ENCODE peak calls at places on chromosome X, in five cellular contexts. One of them, this sample, is unnamed.

GRCh38 chrX:119790977-119791436 is 423 bp downstream of the RPL39 start:
- DNase-seq in aorta: no peak
- DNase-seq in body of pancreas: no peak
- DNase-seq in upper lobe of right lung: no peak
- DNase-seq in PC-9: no peak
- DNase-seq in this sample: no peak

GRCh38 chrX:7372843-7373525 is 225.0 kb upstream of the PUDP start:
- DNase-seq in body of pancreas: no peak
- DNase-seq in PC-9: no peak
- DNase-seq in aorta: no peak
- DNase-seq in upper lobe of right lung: no peak
- DNase-seq in this sample: peak; percentile 10

GRCh38 chrX:49039598-49040375 is 3.4 kb downstream of the TFE3 start:
- DNase-seq in PC-9: peak; percentile 75
- DNase-seq in aorta: peak; percentile 80
- DNase-seq in body of pancreas: peak; percentile 73
- DNase-seq in upper lobe of right lung: peak; percentile 81
- DNase-seq in this sample: peak; percentile 64

GRCh38 chrX:24025741-24026402 is 1.1 kb downstream of the KLHL15 start:
- DNase-seq in upper lobe of right lung: no peak
- DNase-seq in body of pancreas: peak; percentile 51
- DNase-seq in PC-9: no peak
- DNase-seq in aorta: no peak
- DNase-seq in this sample: no peak

GRCh38 chrX:18941896-18942295 is 42.0 kb downstream of the PHKA2 start:
- DNase-seq in upper lobe of right lung: no peak
- DNase-seq in aorta: no peak
- DNase-seq in body of pancreas: no peak
- DNase-seq in PC-9: no peak
- DNase-seq in this sample: no peak

GRCh38 chrX:50812995-50813842 is 775 bp downstream of the SHROOM4 start:
- DNase-seq in PC-9: no peak
- DNase-seq in aorta: peak; percentile 57
- DNase-seq in upper lobe of right lung: peak; percentile 69
- DNase-seq in body of pancreas: peak; percentile 35
- DNase-seq in this sample: no peak

GRCh38 chrX:19920945-19921344 is 33.5 kb upstream of the SH3KBP1 start:
- DNase-seq in upper lobe of right lung: no peak
- DNase-seq in body of pancreas: no peak
- DNase-seq in aorta: no peak
- DNase-seq in PC-9: no peak
- DNase-seq in this sample: no peak

GRCh38 chrX:87409113-87409841 is 108.3 kb upstream of the KLHL4 start:
- DNase-seq in body of pancreas: peak; percentile 94
- DNase-seq in PC-9: peak; percentile 71
- DNase-seq in upper lobe of right lung: peak; percentile 69
- DNase-seq in aorta: peak; percentile 83
- DNase-seq in this sample: no peak

GRCh38 chrX:10938371-10938982 is 172.7 kb upstream of the HCCS start:
- DNase-seq in PC-9: no peak
- DNase-seq in upper lobe of right lung: no peak
- DNase-seq in body of pancreas: no peak
- DNase-seq in aorta: no peak
- DNase-seq in this sample: no peak

GRCh38 chrX:86171366-86171765 is 23.1 kb downstream of the DACH2 start:
- DNase-seq in upper lobe of right lung: no peak
- DNase-seq in body of pancreas: peak; percentile 19
- DNase-seq in aorta: no peak
- DNase-seq in PC-9: no peak
- DNase-seq in this sample: no peak

GRCh38 chrX:110588164-110588563 is 207.5 kb downstream of the CHRDL1 start:
- DNase-seq in PC-9: no peak
- DNase-seq in aorta: no peak
- DNase-seq in upper lobe of right lung: no peak
- DNase-seq in body of pancreas: no peak
- DNase-seq in this sample: no peak

GRCh38 chrX:95058815-95059214 is 1384.8 kb downstream of the FAM133A start:
- DNase-seq in upper lobe of right lung: no peak
- DNase-seq in body of pancreas: no peak
- DNase-seq in aorta: no peak
- DNase-seq in PC-9: no peak
- DNase-seq in this sample: no peak

GRCh38 chrX:70969635-70970481 is 39.0 kb upstream of the SLC7A3 start:
- DNase-seq in PC-9: no peak
- DNase-seq in aorta: no peak
- DNase-seq in body of pancreas: no peak
- DNase-seq in upper lobe of right lung: no peak
- DNase-seq in this sample: no peak

GRCh38 chrX:135520022-135520552 is 373 bp upstream of the INTS6L start:
- DNase-seq in PC-9: no peak
- DNase-seq in aorta: no peak
- DNase-seq in upper lobe of right lung: no peak
- DNase-seq in body of pancreas: no peak
- DNase-seq in this sample: no peak

GRCh38 chrX:120753413-120754251 is 122.0 kb downstream of the CT47B1 start:
- DNase-seq in aorta: no peak
- DNase-seq in body of pancreas: no peak
- DNase-seq in PC-9: no peak
- DNase-seq in upper lobe of right lung: no peak
- DNase-seq in this sample: no peak

GRCh38 chrX:25021132-25021498 is 5.3 kb upstream of the ARX start:
- DNase-seq in aorta: no peak
- DNase-seq in PC-9: no peak
- DNase-seq in upper lobe of right lung: no peak
- DNase-seq in body of pancreas: no peak
- DNase-seq in this sample: no peak

DNA sequence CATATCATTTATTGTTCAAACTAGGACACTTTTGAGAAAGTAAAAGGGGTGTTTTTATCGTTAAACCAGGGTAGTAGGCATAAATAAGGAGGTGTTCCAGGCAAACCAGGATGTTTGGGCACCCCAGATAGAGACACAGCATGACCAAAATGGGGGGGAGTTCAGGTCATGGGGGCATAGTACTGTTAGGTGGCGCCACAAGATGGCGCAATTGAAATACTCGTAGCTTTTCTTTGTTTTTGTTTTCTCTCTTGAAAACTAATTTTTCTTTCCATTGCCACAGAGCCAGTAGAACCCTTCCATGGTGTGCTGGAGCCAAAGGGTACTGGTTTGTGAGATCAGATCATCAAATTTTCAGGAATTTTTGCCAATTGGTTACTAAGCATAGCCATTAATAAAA is 283.4 kb downstream of the BCOR start:
- DNase-seq in aorta: no peak
- DNase-seq in body of pancreas: no peak
- DNase-seq in upper lobe of right lung: no peak
- DNase-seq in PC-9: no peak
- DNase-seq in this sample: no peak
- H3K27ac ChIP-seq in aorta: no peak overlapping the region
- H3K27ac ChIP-seq in body of pancreas: peak overlapping the region; percentile 52
- H3K27ac ChIP-seq in upper lobe of right lung: no peak overlapping the region
- H3K27ac ChIP-seq in PC-9: no peak overlapping the region
- H3K27ac ChIP-seq in this sample: no peak overlapping the region

DNA sequence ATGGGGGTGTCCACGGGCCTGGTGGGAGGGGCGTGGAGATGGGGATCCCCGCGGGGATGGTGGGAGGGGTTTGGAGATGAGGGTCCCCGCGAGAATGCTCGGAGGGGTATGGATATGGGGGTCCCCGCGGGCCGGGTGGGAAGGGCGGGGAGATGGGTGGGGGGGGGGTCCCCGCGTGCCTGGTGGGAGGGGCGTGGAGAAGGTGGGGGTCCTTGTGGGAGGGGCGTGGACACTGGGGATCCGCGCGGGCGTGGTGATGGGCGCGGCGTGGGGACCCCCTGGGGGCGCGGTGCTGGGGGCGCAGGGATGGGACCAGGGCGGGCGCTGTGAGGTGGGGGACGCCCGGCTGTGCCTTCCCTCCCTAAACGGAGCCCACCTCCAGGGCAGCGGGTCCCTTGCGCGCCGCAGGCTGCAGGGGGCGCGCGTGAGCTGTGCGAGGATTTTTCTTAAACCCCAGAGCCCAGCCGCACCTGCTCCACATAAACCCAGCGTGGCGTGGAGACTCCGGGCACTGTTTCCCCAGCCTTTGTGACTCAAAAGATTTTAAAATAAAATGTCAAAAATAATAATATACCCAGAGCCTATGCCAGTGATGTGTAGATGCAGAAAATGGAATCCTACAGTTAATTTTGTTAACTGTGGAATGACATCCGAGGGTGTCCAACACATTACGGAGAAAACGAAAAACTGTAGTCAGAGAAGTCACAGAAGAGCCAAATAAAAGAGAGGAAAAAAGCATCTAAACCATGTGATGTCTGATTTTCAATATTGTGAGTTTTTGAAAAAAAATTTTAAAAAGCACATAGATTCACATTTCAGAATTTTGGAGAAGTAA is 1.5 kb upstream of the ASMTL start:
- DNase-seq in PC-9: peak; percentile 73
- DNase-seq in body of pancreas: peak; percentile 76
- DNase-seq in upper lobe of right lung: peak; percentile 94
- DNase-seq in aorta: peak; percentile 93
- DNase-seq in this sample: no peak
- H3K27ac ChIP-seq in PC-9: no peak overlapping the region
- H3K27ac ChIP-seq in body of pancreas: no peak overlapping the region
- H3K27ac ChIP-seq in upper lobe of right lung: no peak overlapping the region
- H3K27ac ChIP-seq in aorta: no peak overlapping the region
- H3K27ac ChIP-seq in this sample: no peak overlapping the region

DNA sequence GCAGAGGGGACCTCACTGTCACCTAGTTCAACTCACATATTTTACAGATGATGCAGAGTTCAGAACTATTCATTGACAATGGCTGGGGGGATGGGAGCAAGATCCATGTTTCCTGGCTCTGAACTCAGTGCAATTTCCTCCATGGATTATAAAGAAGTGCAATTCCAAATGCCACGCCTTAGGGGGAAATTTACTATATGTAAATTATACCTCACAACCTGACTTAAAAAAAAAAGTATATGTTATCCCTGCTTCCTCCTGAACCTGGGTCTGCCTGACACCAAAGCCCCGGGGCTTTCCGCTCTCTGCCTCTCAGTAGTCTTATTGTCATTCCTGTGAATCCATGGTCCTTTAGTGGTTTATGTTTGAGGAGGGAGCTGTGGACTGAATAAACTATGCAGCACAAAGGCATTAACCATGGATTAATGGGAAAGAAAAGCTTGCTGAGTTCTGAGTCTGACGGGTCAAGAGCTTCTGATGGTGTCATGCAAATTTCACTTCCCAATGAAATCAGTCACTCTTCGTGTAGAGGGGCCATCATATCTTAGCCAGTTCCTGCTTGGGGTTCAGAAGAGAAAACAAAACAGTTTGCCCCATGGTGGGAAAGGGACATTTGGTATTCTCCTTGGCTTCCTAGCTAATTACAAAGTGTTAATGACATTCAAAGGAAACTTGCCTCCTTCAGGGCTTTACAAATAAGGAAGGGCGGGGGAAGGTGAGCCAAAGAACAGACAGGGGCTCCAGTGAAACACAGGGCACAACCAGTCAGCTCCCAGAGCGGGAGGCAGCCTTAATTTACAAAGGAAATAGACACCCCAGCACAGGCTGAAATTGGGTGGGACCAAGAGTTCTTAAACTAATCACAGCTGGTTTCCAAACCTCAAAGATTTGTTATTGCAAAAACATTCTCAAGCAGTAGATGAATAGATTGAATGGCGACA is 14.3 kb downstream of the FAM9C start:
- DNase-seq in upper lobe of right lung: no peak
- DNase-seq in aorta: no peak
- DNase-seq in body of pancreas: no peak
- DNase-seq in PC-9: peak; percentile 59
- DNase-seq in this sample: no peak
- H3K27ac ChIP-seq in upper lobe of right lung: peak overlapping the region; percentile 63
- H3K27ac ChIP-seq in aorta: no peak overlapping the region
- H3K27ac ChIP-seq in body of pancreas: peak overlapping the region; percentile 32
- H3K27ac ChIP-seq in PC-9: peak overlapping the region; percentile 99
- H3K27ac ChIP-seq in this sample: peak overlapping the region; percentile 71

GRCh38 chrX:154043003-154043402 is 23.3 kb upstream of the IRAK1 start:
- DNase-seq in body of pancreas: no peak
- DNase-seq in aorta: no peak
- DNase-seq in upper lobe of right lung: no peak
- DNase-seq in PC-9: no peak
- DNase-seq in this sample: no peak
- H3K27ac ChIP-seq in body of pancreas: no peak overlapping the region
- H3K27ac ChIP-seq in aorta: no peak overlapping the region
- H3K27ac ChIP-seq in upper lobe of right lung: no peak overlapping the region
- H3K27ac ChIP-seq in PC-9: no peak overlapping the region
- H3K27ac ChIP-seq in this sample: peak overlapping the region; percentile 68

GRCh38 chrX:16516473-16516872 is 133.5 kb upstream of the S100G start:
- DNase-seq in aorta: no peak
- DNase-seq in PC-9: no peak
- DNase-seq in upper lobe of right lung: no peak
- DNase-seq in body of pancreas: no peak
- DNase-seq in this sample: no peak

GRCh38 chrX:16511776-16512400 is 138.1 kb upstream of the S100G start:
- DNase-seq in aorta: no peak
- DNase-seq in PC-9: no peak
- DNase-seq in body of pancreas: no peak
- DNase-seq in upper lobe of right lung: no peak
- DNase-seq in this sample: no peak

GRCh38 chrX:16517206-16517605 is 132.8 kb upstream of the S100G start:
- DNase-seq in upper lobe of right lung: no peak
- DNase-seq in PC-9: no peak
- DNase-seq in aorta: no peak
- DNase-seq in body of pancreas: no peak
- DNase-seq in this sample: no peak

GRCh38 chrX:16512401-16512776 is 137.6 kb upstream of the S100G start:
- DNase-seq in body of pancreas: no peak
- DNase-seq in PC-9: no peak
- DNase-seq in upper lobe of right lung: no peak
- DNase-seq in aorta: no peak
- DNase-seq in this sample: no peak
- H3K27ac ChIP-seq in body of pancreas: no peak overlapping the region
- H3K27ac ChIP-seq in PC-9: no peak overlapping the region
- H3K27ac ChIP-seq in upper lobe of right lung: no peak overlapping the region
- H3K27ac ChIP-seq in aorta: no peak overlapping the region
- H3K27ac ChIP-seq in this sample: no peak overlapping the region

GRCh38 chrX:21766101-21766500 is 8.2 kb upstream of the SMPX start:
- DNase-seq in upper lobe of right lung: no peak
- DNase-seq in aorta: no peak
- DNase-seq in PC-9: no peak
- DNase-seq in body of pancreas: no peak
- DNase-seq in this sample: peak; percentile 5

DNA sequence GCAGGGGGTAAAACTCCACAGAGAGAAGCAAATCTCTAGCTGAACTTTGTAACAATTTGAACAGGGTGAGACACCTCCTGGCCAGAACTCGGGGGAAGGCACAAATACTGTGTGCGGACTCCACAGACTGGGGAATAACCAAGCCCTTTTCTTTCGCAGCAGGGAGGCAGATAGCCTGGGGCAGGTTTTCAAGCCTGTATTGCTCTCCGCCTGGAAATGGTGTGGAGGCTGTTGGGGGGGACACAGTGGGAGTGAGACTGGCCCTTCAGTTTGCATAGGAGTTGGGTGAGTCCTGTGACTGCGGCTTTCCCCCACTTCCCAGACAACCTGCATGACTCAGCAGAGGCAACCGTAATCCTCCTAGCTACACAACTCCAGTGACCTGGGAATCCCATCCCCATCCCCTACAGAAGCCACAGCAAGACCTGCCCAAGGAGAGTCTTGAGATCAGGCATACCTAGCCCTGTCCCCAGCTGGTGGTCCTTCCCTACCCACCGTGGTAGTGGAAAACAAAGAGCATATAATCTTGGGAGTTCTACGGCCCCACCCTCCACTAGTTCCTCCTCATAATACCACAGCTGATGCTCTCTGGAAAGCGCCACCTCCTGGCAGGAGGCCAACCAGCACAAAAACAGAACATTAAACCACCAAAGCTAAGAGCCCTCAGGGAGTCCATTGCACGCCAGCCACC is 12.9 kb upstream of the SMPX start:
- DNase-seq in aorta: no peak
- DNase-seq in upper lobe of right lung: no peak
- DNase-seq in body of pancreas: no peak
- DNase-seq in PC-9: peak; percentile 11
- DNase-seq in this sample: no peak
- H3K27ac ChIP-seq in aorta: no peak overlapping the region
- H3K27ac ChIP-seq in upper lobe of right lung: no peak overlapping the region
- H3K27ac ChIP-seq in body of pancreas: no peak overlapping the region
- H3K27ac ChIP-seq in PC-9: no peak overlapping the region
- H3K27ac ChIP-seq in this sample: no peak overlapping the region